ENCODE peak calls at places on chromosomes 6 and 20, in ten cellular contexts. H, J, B, S, A, Q, T, C, F and I are unnamed samples.

GRCh38 chr6:127832381-127832780 is 68.5 kb downstream of the THEMIS start:
- DNase-seq in H (no peak), J (no peak), B (no peak), S (no peak), A (no peak), Q (no peak), T (no peak), C (no peak), F (no peak), I (no peak)

GRCh38 chr20:61537239-61537638 is 285.2 kb downstream of the CDH4 start:
- DNase-seq in H (no peak), J (no peak), B (no peak), S (no peak), A (no peak), Q (no peak), T (no peak), C (no peak), F (no peak), I (no peak)

GRCh38 chr6:124535746-124536145 is 426.5 kb upstream of the RNF217 start:
- DNase-seq in H (no peak), J (no peak), B (no peak), S (no peak), A (no peak), Q (peak), T (no peak), C (no peak), F (no peak), I (no peak)

GRCh38 chr20:55103188-55103587 is 627.8 kb downstream of the DOK5 start:
- DNase-seq in H (no peak), J (no peak), B (no peak), S (no peak), A (no peak), Q (no peak), T (no peak), C (no peak), F (no peak), I (no peak)

GRCh38 chr6:4370066-4370465 is 234.7 kb upstream of the ECI2 start:
- DNase-seq in H (no peak), J (no peak), B (no peak), S (no peak), A (no peak), Q (no peak), T (no peak), C (no peak), F (no peak), I (no peak)

GRCh38 chr6:169868458-169868857 is 117.0 kb downstream of the ERMARD start:
- DNase-seq in H (peak), J (peak), B (no peak), S (no peak), A (no peak), Q (no peak), T (no peak), C (peak), F (no peak), I (no peak)

GRCh38 chr20:40489886-40490285 is 199.2 kb downstream of the MAFB start:
- DNase-seq in H (no peak), J (no peak), B (no peak), S (no peak), A (no peak), Q (no peak), T (no peak), C (no peak), F (no peak), I (no peak)

GRCh38 chr6:446418-447366 is 55.1 kb downstream of the IRF4 start:
- DNase-seq in H (peak), J (peak), B (no peak), S (no peak), A (no peak), Q (no peak), T (no peak), C (peak), F (no peak), I (no peak)